ENCODE peak calls at places on chromosomes 6 and 20, in six cellular contexts. N is GM03348; V is NCI-H2081; Q is B cell; T is T follicular helper cell; G is activated naive CD4-positive, alpha-beta T cell treated with anti-CD3 and anti-CD28 coated beads, Interleukin-2, amount 50 U/mL, for 72 hours. A is an unnamed sample.

GRCh38 chr20:49482173-49482572 is 295 bp downstream of the KCNB1 start:
- DNase-seq in N (no peak), V (no peak), Q (no peak), T (no peak), G (no peak), A (no peak)

GRCh38 chr20:16337707-16338106 is 235.5 kb downstream of the KIF16B start:
- DNase-seq in N (no peak), V (no peak), Q (no peak), T (no peak), G (no peak), A (no peak)

GRCh38 chr6:5425267-5425666 is 164.0 kb downstream of the FARS2 start:
- DNase-seq in N (no peak), V (no peak), Q (no peak), T (no peak), G (no peak), A (no peak)

GRCh38 chr6:17013701-17014100 is 88.1 kb upstream of the STMND1 start:
- DNase-seq in N (peak; percentile 79), V (no peak), Q (no peak), T (no peak), G (no peak), A (peak; percentile 52)

GRCh38 chr6:133428299-133428698 is 187.1 kb downstream of the EYA4 start:
- DNase-seq in N (no peak), V (no peak), Q (no peak), T (no peak), G (no peak), A (no peak)

GRCh38 chr20:8790442-8791074 is 278.3 kb upstream of the PLCB4 start:
- DNase-seq in N (peak; percentile 61), V (peak; percentile 30), Q (no peak), T (no peak), G (no peak), A (peak; percentile 36)

GRCh38 chr6:38638941-38639497 is 710 bp downstream of the BTBD9 start:
- DNase-seq in N (peak; percentile 59), V (no peak), Q (peak; percentile 67), T (peak; percentile 58), G (peak; percentile 59), A (peak; percentile 33)

GRCh38 chr20:37349517-37350491 is 3.9 kb downstream of the SRC start:
- DNase-seq in N (peak; percentile 64), V (no peak), Q (no peak), T (no peak), G (no peak), A (no peak)

GRCh38 chr20:11588875-11589274 is 328.8 kb upstream of the BTBD3 start:
- DNase-seq in N (no peak), V (no peak), Q (no peak), T (no peak), G (no peak), A (no peak)

GRCh38 chr20:31861346-31862156 is 8.8 kb downstream of the DUSP15 start:
- DNase-seq in N (peak; percentile 80), V (peak; percentile 71), Q (peak; percentile 74), T (peak; percentile 48), G (peak; percentile 67), A (no peak)

GRCh38 chr6:13234130-13234529 is 94.2 kb downstream of the TBC1D7 start:
- DNase-seq in N (peak; percentile 21), V (no peak), Q (no peak), T (no peak), G (no peak), A (no peak)

GRCh38 chr20:17771206-17772004 is 71.6 kb downstream of the BANF2 start:
- DNase-seq in N (no peak), V (no peak), Q (no peak), T (no peak), G (no peak), A (no peak)

GRCh38 chr20:40606660-40607059 is 82.4 kb downstream of the MAFB start:
- DNase-seq in N (no peak), V (no peak), Q (no peak), T (no peak), G (no peak), A (no peak)

GRCh38 chr6:148747145-148747492 is 289 bp downstream of the UST start:
- DNase-seq in N (peak; percentile 66), V (no peak), Q (no peak), T (peak; percentile 21), G (no peak), A (no peak)

GRCh38 chr6:147022041-147022440 is 182.2 kb upstream of the STXBP5 start:
- DNase-seq in N (peak; percentile 22), V (no peak), Q (no peak), T (no peak), G (no peak), A (no peak)

GRCh38 chr6:38542031-38542430 is 97.7 kb downstream of the BTBD9 start:
- DNase-seq in N (no peak), V (no peak), Q (no peak), T (no peak), G (no peak), A (no peak)

GRCh38 chr6:57033228-57033627 is 13.3 kb upstream of the KIAA1586 start:
- DNase-seq in N (no peak), V (no peak), Q (no peak), T (no peak), G (no peak), A (no peak)

GRCh38 chr6:31058128-31058894 is 48.0 kb downstream of the MUC22 start:
- DNase-seq in N (peak; percentile 82), V (no peak), Q (no peak), T (no peak), G (no peak), A (peak; percentile 83)

GRCh38 chr6:166258854-166259276 is 49.3 kb downstream of the PRR18 start:
- DNase-seq in N (no peak), V (no peak), Q (no peak), T (peak; percentile 26), G (peak; percentile 26), A (no peak)

GRCh38 chr20:8291873-8292272 is 159.8 kb downstream of the PLCB1 start:
- DNase-seq in N (no peak), V (no peak), Q (no peak), T (no peak), G (no peak), A (no peak)

GRCh38 chr6:48891308-48891707 is 571.7 kb downstream of the MMUT start:
- DNase-seq in N (no peak), V (no peak), Q (no peak), T (no peak), G (no peak), A (no peak)

GRCh38 chr6:169701953-169702639 is at the start of the genes C6orf120 and WDR27:
- DNase-seq in N (peak; percentile 97), V (peak; percentile 92), Q (peak; percentile 98), T (peak; percentile 94), G (peak; percentile 95), A (peak; percentile 91)

GRCh38 chr6:135451617-135452190 is 45.8 kb downstream of the AHI1 start:
- DNase-seq in N (peak; percentile 34), V (peak; percentile 8), Q (no peak), T (no peak), G (no peak), A (no peak)

GRCh38 chr6:53347250-53347920 is 1.4 kb downstream of the ELOVL5 start:
- DNase-seq in N (no peak), V (no peak), Q (peak; percentile 47), T (no peak), G (no peak), A (no peak)

GRCh38 chr20:46820682-46821081 is 74.0 kb upstream of the EYA2 start:
- DNase-seq in N (no peak), V (no peak), Q (no peak), T (no peak), G (no peak), A (no peak)

GRCh38 chr20:63957004-63957689 is 931 bp upstream of the UCKL1 start:
- DNase-seq in N (peak; percentile 87), V (peak; percentile 33), Q (peak; percentile 67), T (no peak), G (peak; percentile 71), A (no peak)

GRCh38 chr20:61514805-61515505 is 262.9 kb downstream of the CDH4 start:
- DNase-seq in N (no peak), V (no peak), Q (no peak), T (no peak), G (no peak), A (no peak)

GRCh38 chr20:10848810-10849370 is 175.1 kb upstream of the JAG1 start:
- DNase-seq in N (peak; percentile 71), V (no peak), Q (no peak), T (no peak), G (no peak), A (peak; percentile 82)

GRCh38 chr20:57391439-57392129 is 388 bp downstream of the RBM38 start:
- DNase-seq in N (peak; percentile 58), V (peak; percentile 41), Q (no peak), T (no peak), G (peak; percentile 35), A (no peak)

GRCh38 chr6:99641270-99641669 is 34.6 kb downstream of the PRDM13 start:
- DNase-seq in N (no peak), V (no peak), Q (no peak), T (no peak), G (no peak), A (no peak)

GRCh38 chr20:43744121-43744520 is 17.3 kb upstream of the GTSF1L start:
- DNase-seq in N (no peak), V (no peak), Q (no peak), T (no peak), G (peak; percentile 33), A (no peak)

GRCh38 chr6:21500314-21500713 is 93.2 kb upstream of the SOX4 start:
- DNase-seq in N (no peak), V (no peak), Q (no peak), T (no peak), G (no peak), A (no peak)

GRCh38 chr6:111382476-111383294 is 100.3 kb downstream of the REV3L start:
- DNase-seq in N (no peak), V (no peak), Q (no peak), T (no peak), G (no peak), A (peak; percentile 13)

GRCh38 chr6:119791746-119792145 is 442.2 kb upstream of the MAN1A1 start:
- DNase-seq in N (no peak), V (no peak), Q (no peak), T (no peak), G (no peak), A (no peak)

GRCh38 chr20:10733122-10733521 is 59.3 kb upstream of the JAG1 start:
- DNase-seq in N (no peak), V (no peak), Q (no peak), T (no peak), G (no peak), A (no peak)

GRCh38 chr6:125906158-125906998 is 50.2 kb upstream of the HINT3 start:
- DNase-seq in N (peak; percentile 36), V (no peak), Q (no peak), T (peak; percentile 30), G (peak; percentile 67), A (no peak)

A was measured in stromal cell of bone marrow.